ENCODE peak calls at places on chromosome 19, in five cellular contexts. One of them, this sample, is unnamed.

GRCh38 chr19:3665681-3666544 is 34.4 kb downstream of the PIP5K1C start:
- DNase-seq in Kasumi-1: peak; percentile 47
- DNase-seq in posterior cingulate gyrus: peak; percentile 49
- DNase-seq in NCI-H1092: no peak
- DNase-seq in stimulated activated CD8-positive, alpha-beta memory T cell treated with anti-CD3 and anti-CD28 coated beads, Interleukin-4, amount 100 ng/mL, for 1 hour: peak; percentile 65
- DNase-seq in this sample: peak; percentile 51

GRCh38 chr19:49415102-49415809 is 8.0 kb downstream of the PTH2 start:
- DNase-seq in Kasumi-1: no peak
- DNase-seq in posterior cingulate gyrus: no peak
- DNase-seq in NCI-H1092: no peak
- DNase-seq in stimulated activated CD8-positive, alpha-beta memory T cell treated with anti-CD3 and anti-CD28 coated beads, Interleukin-4, amount 100 ng/mL, for 1 hour: no peak
- DNase-seq in this sample: no peak

GRCh38 chr19:17860331-17860992 is 752 bp downstream of the RPL18A start:
- DNase-seq in Kasumi-1: no peak
- DNase-seq in posterior cingulate gyrus: no peak
- DNase-seq in NCI-H1092: no peak
- DNase-seq in stimulated activated CD8-positive, alpha-beta memory T cell treated with anti-CD3 and anti-CD28 coated beads, Interleukin-4, amount 100 ng/mL, for 1 hour: no peak
- DNase-seq in this sample: no peak

GRCh38 chr19:46180701-46181385 is 32.8 kb downstream of the IGFL2 start:
- DNase-seq in Kasumi-1: no peak
- DNase-seq in posterior cingulate gyrus: no peak
- DNase-seq in NCI-H1092: no peak
- DNase-seq in stimulated activated CD8-positive, alpha-beta memory T cell treated with anti-CD3 and anti-CD28 coated beads, Interleukin-4, amount 100 ng/mL, for 1 hour: no peak
- DNase-seq in this sample: no peak

GRCh38 chr19:3324405-3324856 is 42.0 kb upstream of the NFIC start:
- DNase-seq in Kasumi-1: peak; percentile 43
- DNase-seq in posterior cingulate gyrus: no peak
- DNase-seq in NCI-H1092: no peak
- DNase-seq in stimulated activated CD8-positive, alpha-beta memory T cell treated with anti-CD3 and anti-CD28 coated beads, Interleukin-4, amount 100 ng/mL, for 1 hour: peak; percentile 60
- DNase-seq in this sample: peak; percentile 35

GRCh38 chr19:3366761-3367571 is 583 bp downstream of the NFIC start:
- DNase-seq in Kasumi-1: no peak
- DNase-seq in posterior cingulate gyrus: no peak
- DNase-seq in NCI-H1092: no peak
- DNase-seq in stimulated activated CD8-positive, alpha-beta memory T cell treated with anti-CD3 and anti-CD28 coated beads, Interleukin-4, amount 100 ng/mL, for 1 hour: no peak
- DNase-seq in this sample: peak; percentile 74

GRCh38 chr19:13633109-13633508 is 126.8 kb upstream of the CACNA1A start:
- DNase-seq in Kasumi-1: no peak
- DNase-seq in posterior cingulate gyrus: no peak
- DNase-seq in NCI-H1092: peak; percentile 99
- DNase-seq in stimulated activated CD8-positive, alpha-beta memory T cell treated with anti-CD3 and anti-CD28 coated beads, Interleukin-4, amount 100 ng/mL, for 1 hour: no peak
- DNase-seq in this sample: no peak

GRCh38 chr19:33434090-33434885 is 60.8 kb downstream of the CEBPG start:
- DNase-seq in Kasumi-1: no peak
- DNase-seq in posterior cingulate gyrus: no peak
- DNase-seq in NCI-H1092: no peak
- DNase-seq in stimulated activated CD8-positive, alpha-beta memory T cell treated with anti-CD3 and anti-CD28 coated beads, Interleukin-4, amount 100 ng/mL, for 1 hour: no peak
- DNase-seq in this sample: no peak

GRCh38 chr19:35006342-35006998 is 6.3 kb downstream of the GRAMD1A start:
- DNase-seq in Kasumi-1: no peak
- DNase-seq in posterior cingulate gyrus: no peak
- DNase-seq in NCI-H1092: no peak
- DNase-seq in stimulated activated CD8-positive, alpha-beta memory T cell treated with anti-CD3 and anti-CD28 coated beads, Interleukin-4, amount 100 ng/mL, for 1 hour: no peak
- DNase-seq in this sample: no peak

GRCh38 chr19:35561436-35561835 is 2.0 kb downstream of the ATP4A start:
- DNase-seq in Kasumi-1: no peak
- DNase-seq in posterior cingulate gyrus: no peak
- DNase-seq in NCI-H1092: no peak
- DNase-seq in stimulated activated CD8-positive, alpha-beta memory T cell treated with anti-CD3 and anti-CD28 coated beads, Interleukin-4, amount 100 ng/mL, for 1 hour: no peak
- DNase-seq in this sample: no peak

GRCh38 chr19:23287620-23288019 is 37.4 kb upstream of the ZNF724 start:
- DNase-seq in Kasumi-1: no peak
- DNase-seq in posterior cingulate gyrus: no peak
- DNase-seq in NCI-H1092: no peak
- DNase-seq in stimulated activated CD8-positive, alpha-beta memory T cell treated with anti-CD3 and anti-CD28 coated beads, Interleukin-4, amount 100 ng/mL, for 1 hour: no peak
- DNase-seq in this sample: no peak

GRCh38 chr19:47723573-47723923 is 10.3 kb downstream of the EHD2 start:
- DNase-seq in Kasumi-1: peak; percentile 50
- DNase-seq in posterior cingulate gyrus: no peak
- DNase-seq in NCI-H1092: no peak
- DNase-seq in stimulated activated CD8-positive, alpha-beta memory T cell treated with anti-CD3 and anti-CD28 coated beads, Interleukin-4, amount 100 ng/mL, for 1 hour: no peak
- DNase-seq in this sample: peak; percentile 81

GRCh38 chr19:45506246-45506990 is 861 bp upstream of the VASP start:
- DNase-seq in Kasumi-1: peak; percentile 76
- DNase-seq in posterior cingulate gyrus: peak; percentile 86
- DNase-seq in NCI-H1092: peak; percentile 63
- DNase-seq in stimulated activated CD8-positive, alpha-beta memory T cell treated with anti-CD3 and anti-CD28 coated beads, Interleukin-4, amount 100 ng/mL, for 1 hour: peak; percentile 96
- DNase-seq in this sample: peak; percentile 87

GRCh38 chr19:41897181-41897580 is 14.2 kb downstream of the ARHGEF1 start:
- DNase-seq in Kasumi-1: no peak
- DNase-seq in posterior cingulate gyrus: no peak
- DNase-seq in NCI-H1092: no peak
- DNase-seq in stimulated activated CD8-positive, alpha-beta memory T cell treated with anti-CD3 and anti-CD28 coated beads, Interleukin-4, amount 100 ng/mL, for 1 hour: no peak
- DNase-seq in this sample: no peak

GRCh38 chr19:46288896-46289588 is 7.8 kb upstream of the HIF3A start:
- DNase-seq in Kasumi-1: no peak
- DNase-seq in posterior cingulate gyrus: no peak
- DNase-seq in NCI-H1092: no peak
- DNase-seq in stimulated activated CD8-positive, alpha-beta memory T cell treated with anti-CD3 and anti-CD28 coated beads, Interleukin-4, amount 100 ng/mL, for 1 hour: no peak
- DNase-seq in this sample: no peak

GRCh38 chr19:53308339-53308811 is 25.2 kb upstream of the ZNF845 start:
- DNase-seq in Kasumi-1: no peak
- DNase-seq in posterior cingulate gyrus: no peak
- DNase-seq in NCI-H1092: peak; percentile 1
- DNase-seq in stimulated activated CD8-positive, alpha-beta memory T cell treated with anti-CD3 and anti-CD28 coated beads, Interleukin-4, amount 100 ng/mL, for 1 hour: no peak
- DNase-seq in this sample: no peak

GRCh38 chr19:13717194-13717643 is 47.1 kb upstream of the MRI1 start:
- DNase-seq in Kasumi-1: no peak
- DNase-seq in posterior cingulate gyrus: no peak
- DNase-seq in NCI-H1092: no peak
- DNase-seq in stimulated activated CD8-positive, alpha-beta memory T cell treated with anti-CD3 and anti-CD28 coated beads, Interleukin-4, amount 100 ng/mL, for 1 hour: no peak
- DNase-seq in this sample: no peak

GRCh38 chr19:42193706-42194105 is 23.8 kb downstream of the DEDD2 start:
- DNase-seq in Kasumi-1: no peak
- DNase-seq in posterior cingulate gyrus: no peak
- DNase-seq in NCI-H1092: no peak
- DNase-seq in stimulated activated CD8-positive, alpha-beta memory T cell treated with anti-CD3 and anti-CD28 coated beads, Interleukin-4, amount 100 ng/mL, for 1 hour: no peak
- DNase-seq in this sample: no peak

GRCh38 chr19:40718774-40719391 is 2.0 kb downstream of the ITPKC start:
- DNase-seq in Kasumi-1: no peak
- DNase-seq in posterior cingulate gyrus: no peak
- DNase-seq in NCI-H1092: no peak
- DNase-seq in stimulated activated CD8-positive, alpha-beta memory T cell treated with anti-CD3 and anti-CD28 coated beads, Interleukin-4, amount 100 ng/mL, for 1 hour: no peak
- DNase-seq in this sample: no peak

GRCh38 chr19:35666251-35666913 is at the start of gene UPK1A:
- DNase-seq in Kasumi-1: no peak
- DNase-seq in posterior cingulate gyrus: no peak
- DNase-seq in NCI-H1092: no peak
- DNase-seq in stimulated activated CD8-positive, alpha-beta memory T cell treated with anti-CD3 and anti-CD28 coated beads, Interleukin-4, amount 100 ng/mL, for 1 hour: no peak
- DNase-seq in this sample: no peak

GRCh38 chr19:17061205-17061604 is 14.0 kb downstream of the HAUS8 start:
- DNase-seq in Kasumi-1: no peak
- DNase-seq in posterior cingulate gyrus: no peak
- DNase-seq in NCI-H1092: no peak
- DNase-seq in stimulated activated CD8-positive, alpha-beta memory T cell treated with anti-CD3 and anti-CD28 coated beads, Interleukin-4, amount 100 ng/mL, for 1 hour: no peak
- DNase-seq in this sample: no peak